ENCODE peak calls at places on chromosomes 11 and 22, in five cellular contexts. L, E, F, J and A are unnamed samples.

GRCh38 chr11:16921019-16921418 is 93.2 kb downstream of the PLEKHA7 start:
- DNase-seq in E (no peak), F (no peak), L (no peak), J (no peak), A (no peak)

GRCh38 chr11:121241300-121242176 is 51.0 kb upstream of the SC5D start:
- DNase-seq in F (no peak), J (no peak), E (peak), L (no peak), A (no peak)

GRCh38 chr11:1239596-1240205 is 16.8 kb downstream of the MUC5B start:
- DNase-seq in E (no peak), F (no peak), L (no peak), J (no peak), A (no peak)

GRCh38 chr11:9626778-9627394 is 37.0 kb upstream of the SWAP70 start:
- DNase-seq in E (peak), F (no peak), J (peak), L (no peak), A (no peak)

GRCh38 chr11:84720706-84721402 is 906.3 kb downstream of the DLG2 start:
- DNase-seq in L (peak), J (peak), F (no peak), E (peak), A (no peak)

GRCh38 chr11:125410091-125410490 is 86.0 kb downstream of the FEZ1 start:
- DNase-seq in L (no peak), J (peak), E (peak), F (no peak), A (no peak)

GRCh38 chr11:62071408-62071807 is 52.4 kb upstream of the INCENP start:
- DNase-seq in F (no peak), J (no peak), L (no peak), E (no peak), A (no peak)

GRCh38 chr22:46262449-46263207 is 515 bp downstream of the PKDREJ start:
- DNase-seq in J (peak), F (no peak), L (no peak), E (peak), A (no peak)

GRCh38 chr22:38017272-38017920 is 33.0 kb upstream of the SOX10 start:
- DNase-seq in E (no peak), J (no peak), L (no peak), F (no peak), A (no peak)

GRCh38 chr11:120538707-120539106 is 27.2 kb downstream of the GRIK4 start:
- DNase-seq in L (no peak), J (no peak), E (no peak), F (no peak), A (no peak)

GRCh38 chr22:17430298-17430900 is 61.1 kb downstream of the CECR2 start:
- DNase-seq in J (no peak), L (no peak), F (no peak), E (no peak), A (no peak)

GRCh38 chr11:2462986-2463765 is 18.4 kb downstream of the KCNQ1 start:
- DNase-seq in J (no peak), E (no peak), F (no peak), L (peak), A (no peak)

GRCh38 chr11:109145287-109145686 is 276.7 kb upstream of the C11orf87 start:
- DNase-seq in J (no peak), F (no peak), E (no peak), L (no peak), A (no peak)

GRCh38 chr11:77198440-77198849 is 70.4 kb downstream of the MYO7A start:
- DNase-seq in E (peak), F (no peak), J (peak), L (no peak), A (no peak)

GRCh38 chr11:35171226-35171625 is 32.3 kb downstream of the CD44 start:
- DNase-seq in F (no peak), J (no peak), L (no peak), E (no peak), A (no peak)

GRCh38 chr11:112540261-112540660 is 279.6 kb upstream of the PLET1 start:
- DNase-seq in F (no peak), E (no peak), J (peak), L (no peak), A (no peak)

GRCh38 chr11:8813658-8814057 is 97.3 kb upstream of the AKIP1 start:
- DNase-seq in E (peak), L (peak), F (peak), J (peak), A (no peak)

GRCh38 chr11:70473186-70473872 is 75.0 kb downstream of the CTTN start:
- DNase-seq in J (no peak), E (no peak), L (no peak), F (no peak), A (no peak)

GRCh38 chr11:13007702-13008435 is 1.2 kb upstream of the RASSF10 start:
- DNase-seq in E (peak), L (no peak), F (no peak), J (no peak), A (no peak)

GRCh38 chr11:122717264-122717867 is 61.8 kb downstream of the UBASH3B start:
- DNase-seq in F (no peak), J (no peak), L (no peak), E (no peak), A (no peak)

GRCh38 chr11:14202263-14203173 is 156.5 kb downstream of the RRAS2 start:
- DNase-seq in F (no peak), E (no peak), L (no peak), J (no peak), A (no peak)

GRCh38 chr11:103091441-103091809 is 535 bp downstream of the DCUN1D5 start:
- DNase-seq in J (peak), L (peak), E (peak), F (no peak), A (peak)

GRCh38 chr11:1706634-1707400 is 9.8 kb downstream of the KRTAP5-6 start:
- DNase-seq in L (no peak), J (no peak), F (no peak), E (no peak), A (no peak)

GRCh38 chr11:75320046-75320618 is 31.3 kb downstream of the ARRB1 start:
- DNase-seq in F (no peak), L (no peak), J (no peak), E (no peak), A (no peak)

GRCh38 chr11:57349491-57350274 is 11.5 kb downstream of the P2RX3 start:
- DNase-seq in F (peak), L (peak), J (peak), E (peak), A (no peak)